ENCODE peak calls at places on chromosomes 11 and 22, in four cellular contexts. One of them, this sample, is unnamed. For H3K36me3, the result is how much of the 10 kb centered on the place peaks cover.

GRCh38 chr11:72738199-72739141 is 13.7 kb downstream of the ARAP1 start:
- DNase-seq in stomach: peak
- DNase-seq in keratinocyte: no peak
- DNase-seq in sigmoid colon: peak
- DNase-seq in this sample: no peak

GRCh38 chr11:82732734-82733443 is 775 bp downstream of the FAM181B start:
- DNase-seq in stomach: no peak
- DNase-seq in keratinocyte: no peak
- DNase-seq in sigmoid colon: no peak
- DNase-seq in this sample: no peak

GRCh38 chr11:66119348-66120133 is 49.5 kb downstream of the PACS1 start:
- DNase-seq in stomach: no peak
- DNase-seq in keratinocyte: no peak
- DNase-seq in sigmoid colon: no peak
- DNase-seq in this sample: peak

GRCh38 chr22:37442537-37442936 is 15.3 kb upstream of the ELFN2 start:
- DNase-seq in stomach: no peak
- DNase-seq in keratinocyte: no peak
- DNase-seq in sigmoid colon: no peak
- DNase-seq in this sample: no peak

GRCh38 chr22:47367993-47368945 is 605.8 kb downstream of the TBC1D22A start:
- DNase-seq in stomach: peak
- DNase-seq in keratinocyte: no peak
- DNase-seq in sigmoid colon: no peak
- DNase-seq in this sample: no peak

GRCh38 chr22:42412744-42413220 is 19.4 kb downstream of the NFAM1 start:
- DNase-seq in stomach: no peak
- DNase-seq in keratinocyte: no peak
- DNase-seq in sigmoid colon: peak
- DNase-seq in this sample: no peak

GRCh38 chr11:22730319-22730718 is 63.9 kb downstream of the GAS2 start:
- DNase-seq in stomach: no peak
- DNase-seq in keratinocyte: no peak
- DNase-seq in sigmoid colon: no peak
- DNase-seq in this sample: no peak

GRCh38 chr11:70082829-70083228 is 4.7 kb downstream of the ANO1 start:
- DNase-seq in stomach: no peak
- DNase-seq in keratinocyte: no peak
- DNase-seq in sigmoid colon: no peak
- DNase-seq in this sample: no peak

GRCh38 chr22:49973018-49973965 is 12.7 kb downstream of the PIM3 start:
- DNase-seq in stomach: no peak
- DNase-seq in keratinocyte: no peak
- DNase-seq in sigmoid colon: no peak
- DNase-seq in this sample: no peak

GRCh38 chr11:45622283-45622682 is 43.1 kb downstream of the CHST1 start:
- DNase-seq in stomach: no peak
- DNase-seq in keratinocyte: no peak
- DNase-seq in sigmoid colon: no peak
- DNase-seq in this sample: no peak

GRCh38 chr11:117625237-117625636 is 171.8 kb downstream of the DSCAML1 start:
- DNase-seq in stomach: no peak
- DNase-seq in keratinocyte: no peak
- DNase-seq in sigmoid colon: peak
- DNase-seq in this sample: no peak

GRCh38 chr11:15599376-15599775 is 484.7 kb downstream of the INSC start:
- DNase-seq in stomach: no peak
- DNase-seq in keratinocyte: no peak
- DNase-seq in sigmoid colon: no peak
- DNase-seq in this sample: no peak

GRCh38 chr11:133966924-133967598 is 10.3 kb upstream of the IGSF9B start:
- DNase-seq in stomach: peak
- DNase-seq in keratinocyte: no peak
- DNase-seq in sigmoid colon: peak
- DNase-seq in this sample: no peak

GRCh38 chr11:36427079-36427478 is 83.0 kb downstream of the TRAF6 start:
- DNase-seq in stomach: no peak
- DNase-seq in keratinocyte: no peak
- DNase-seq in sigmoid colon: no peak
- DNase-seq in this sample: no peak

GRCh38 chr22:50530280-50530856 is 556 bp upstream of the TYMP start:
- DNase-seq in stomach: peak
- DNase-seq in keratinocyte: no peak
- DNase-seq in sigmoid colon: peak
- DNase-seq in this sample: no peak

GRCh38 chr11:69546735-69547370 is 65.4 kb downstream of the LINC01488 start:
- DNase-seq in stomach: no peak
- DNase-seq in keratinocyte: no peak
- DNase-seq in sigmoid colon: peak
- DNase-seq in this sample: no peak

GRCh38 chr11:92738281-92738680 is 231.2 kb upstream of the MTNR1B start:
- DNase-seq in stomach: no peak
- DNase-seq in keratinocyte: no peak
- DNase-seq in sigmoid colon: no peak
- DNase-seq in this sample: no peak

GRCh38 chr11:92739020-92739419 is 230.4 kb upstream of the MTNR1B start:
- DNase-seq in stomach: no peak
- DNase-seq in keratinocyte: no peak
- DNase-seq in sigmoid colon: no peak
- DNase-seq in this sample: peak

GRCh38 chr11:92740251-92740650 is 229.2 kb upstream of the MTNR1B start:
- DNase-seq in stomach: no peak
- DNase-seq in keratinocyte: no peak
- DNase-seq in sigmoid colon: no peak
- DNase-seq in this sample: no peak

GRCh38 chr11:92735039-92735438 is 234.4 kb upstream of the MTNR1B start:
- DNase-seq in stomach: no peak
- DNase-seq in keratinocyte: no peak
- DNase-seq in sigmoid colon: no peak
- DNase-seq in this sample: no peak
- TF ChIP-seq CTCF in stomach: no peak
- TF ChIP-seq CTCF in keratinocyte: peak
- TF ChIP-seq CTCF in sigmoid colon: no peak
- TF ChIP-seq CTCF in this sample: peak

GRCh38 chr22:19593991-19594569 is 69.9 kb upstream of the CLDN5 start:
- DNase-seq in stomach: no peak
- DNase-seq in keratinocyte: no peak
- DNase-seq in sigmoid colon: no peak
- DNase-seq in this sample: no peak

GRCh38 chr22:19595532-19595931 is 71.3 kb upstream of the CLDN5 start:
- DNase-seq in stomach: no peak
- DNase-seq in keratinocyte: no peak
- DNase-seq in sigmoid colon: no peak
- DNase-seq in this sample: no peak

GRCh38 chr22:19591568-19591967 is 67.4 kb upstream of the CLDN5 start:
- DNase-seq in stomach: no peak
- DNase-seq in keratinocyte: no peak
- DNase-seq in sigmoid colon: peak
- DNase-seq in this sample: no peak

GRCh38 chr22:19590696-19591095 is 66.5 kb upstream of the CLDN5 start:
- DNase-seq in stomach: no peak
- DNase-seq in keratinocyte: no peak
- DNase-seq in sigmoid colon: peak
- DNase-seq in this sample: no peak

DNA sequence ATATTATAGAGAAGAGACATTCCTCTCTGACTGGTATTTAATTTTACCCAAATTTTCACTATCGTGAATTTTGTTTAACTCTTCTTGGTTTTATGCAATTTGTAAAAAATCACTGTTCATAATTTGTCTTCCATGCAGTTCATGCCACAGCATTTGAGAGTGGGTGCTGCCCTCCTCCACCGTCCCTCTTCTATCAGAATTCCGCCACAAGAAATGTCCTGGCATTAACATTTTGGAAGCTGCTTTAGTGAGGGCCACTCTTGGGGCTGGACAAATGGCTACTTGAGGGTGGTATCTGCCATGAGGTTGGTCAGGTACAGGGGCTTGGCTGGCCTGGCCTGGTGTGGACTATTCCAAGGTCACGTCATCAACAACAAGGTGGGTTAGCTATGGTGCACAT is 68.3 kb upstream of the CLDN5 start:
- DNase-seq in stomach: no peak
- DNase-seq in keratinocyte: no peak
- DNase-seq in sigmoid colon: peak
- DNase-seq in this sample: no peak
- H3K36me3 ChIP-seq in stomach: under half
- H3K36me3 ChIP-seq in keratinocyte: under half
- H3K36me3 ChIP-seq in sigmoid colon: under half
- H3K36me3 ChIP-seq in this sample: under half

DNA sequence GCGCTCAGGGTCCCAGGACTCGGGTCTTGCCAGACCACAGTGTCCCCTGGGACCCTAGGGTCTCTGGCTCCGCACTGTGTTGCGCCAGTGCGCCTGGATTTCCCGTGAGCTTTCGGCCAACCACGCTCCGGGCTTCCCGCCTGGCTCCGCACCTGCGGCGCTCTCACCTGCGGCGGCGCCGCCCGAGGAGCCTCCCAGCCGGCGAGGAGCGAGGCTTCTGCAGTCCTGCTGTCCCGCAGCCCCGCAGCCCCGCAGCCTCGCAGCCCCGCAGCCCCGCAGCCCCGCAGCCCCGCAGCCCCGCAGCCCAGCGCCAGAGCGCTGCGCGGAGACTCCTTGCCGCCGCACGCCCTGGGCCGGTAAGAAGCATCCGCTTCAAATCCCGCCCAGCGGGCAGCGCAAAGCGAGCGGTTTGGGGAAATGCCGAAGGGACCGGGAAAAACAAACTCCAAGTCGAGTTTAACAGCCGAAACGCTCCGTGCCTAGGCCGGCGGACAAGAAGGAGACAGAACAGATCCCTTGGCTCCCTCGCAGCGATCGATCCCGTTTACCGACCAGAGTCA is 936 bp downstream of the ALX4 start:
- DNase-seq in stomach: no peak
- DNase-seq in keratinocyte: no peak
- DNase-seq in sigmoid colon: no peak
- DNase-seq in this sample: no peak
- H3K4me3 ChIP-seq in stomach: peak
- H3K4me3 ChIP-seq in keratinocyte: peak
- H3K4me3 ChIP-seq in sigmoid colon: no peak
- H3K4me3 ChIP-seq in this sample: peak

GRCh38 chr11:32302826-32303225 is 132.5 kb downstream of the WT1 start:
- DNase-seq in stomach: no peak
- DNase-seq in keratinocyte: peak
- DNase-seq in sigmoid colon: no peak
- DNase-seq in this sample: no peak

DNA sequence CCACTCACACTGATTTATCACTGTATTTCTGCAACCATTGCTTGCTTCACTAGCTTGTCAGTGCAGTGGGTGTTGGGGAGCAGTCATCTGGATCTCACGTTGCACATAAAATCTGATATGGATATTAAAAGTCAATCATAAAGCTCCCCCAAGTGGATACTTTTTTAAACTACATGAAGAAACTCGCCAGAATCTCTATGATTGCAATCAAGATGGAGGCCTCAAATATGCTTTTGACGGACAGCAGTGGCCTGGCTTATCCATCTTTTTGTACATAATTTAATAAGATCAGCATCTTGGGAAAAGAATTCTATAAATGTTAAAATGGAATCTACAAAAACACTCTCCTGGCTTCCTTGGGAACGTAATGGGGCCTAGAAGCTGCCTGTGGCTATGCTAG is 137.7 kb downstream of the WT1 start:
- DNase-seq in stomach: no peak
- DNase-seq in keratinocyte: peak
- DNase-seq in sigmoid colon: no peak
- DNase-seq in this sample: no peak
- TF ChIP-seq CTCF in stomach: no peak
- TF ChIP-seq CTCF in keratinocyte: no peak
- TF ChIP-seq CTCF in sigmoid colon: no peak
- TF ChIP-seq CTCF in this sample: no peak

GRCh38 chr22:46318576-46318975 is 16.9 kb upstream of the TRMU start:
- DNase-seq in stomach: no peak
- DNase-seq in keratinocyte: no peak
- DNase-seq in sigmoid colon: no peak
- DNase-seq in this sample: no peak

GRCh38 chr22:46320166-46320710 is 15.3 kb upstream of the TRMU start:
- DNase-seq in stomach: no peak
- DNase-seq in keratinocyte: no peak
- DNase-seq in sigmoid colon: no peak
- DNase-seq in this sample: no peak

GRCh38 chr22:46317646-46318045 is 17.9 kb upstream of the TRMU start:
- DNase-seq in stomach: no peak
- DNase-seq in keratinocyte: no peak
- DNase-seq in sigmoid colon: no peak
- DNase-seq in this sample: no peak

GRCh38 chr22:46320716-46321386 is 14.7 kb upstream of the TRMU start:
- DNase-seq in stomach: no peak
- DNase-seq in keratinocyte: no peak
- DNase-seq in sigmoid colon: no peak
- DNase-seq in this sample: no peak

DNA sequence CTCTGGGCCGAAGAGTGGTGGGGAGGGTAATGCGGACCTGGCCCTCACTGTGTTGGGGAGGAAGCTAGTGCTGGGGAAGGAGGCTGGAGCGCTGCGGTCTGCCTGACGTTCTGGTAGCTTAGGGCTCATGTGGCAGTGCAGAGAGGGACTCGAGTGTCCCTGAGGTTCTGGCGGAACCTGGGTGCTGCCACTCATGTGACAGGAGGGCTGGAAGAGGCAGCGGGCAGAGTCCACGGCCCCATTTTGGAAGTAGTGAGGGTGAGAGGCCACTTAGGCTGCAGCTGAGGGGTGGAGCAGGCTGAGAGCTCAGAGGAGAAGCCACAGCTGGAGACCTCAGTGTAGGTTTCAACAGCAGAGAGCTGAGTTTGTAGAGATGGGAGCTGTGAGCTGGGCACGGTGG is 16.2 kb upstream of the TRMU start:
- DNase-seq in stomach: no peak
- DNase-seq in keratinocyte: no peak
- DNase-seq in sigmoid colon: no peak
- DNase-seq in this sample: no peak
- H3K36me3 ChIP-seq in stomach: under half
- H3K36me3 ChIP-seq in keratinocyte: under half
- H3K36me3 ChIP-seq in sigmoid colon: under half
- H3K36me3 ChIP-seq in this sample: under half

DNA sequence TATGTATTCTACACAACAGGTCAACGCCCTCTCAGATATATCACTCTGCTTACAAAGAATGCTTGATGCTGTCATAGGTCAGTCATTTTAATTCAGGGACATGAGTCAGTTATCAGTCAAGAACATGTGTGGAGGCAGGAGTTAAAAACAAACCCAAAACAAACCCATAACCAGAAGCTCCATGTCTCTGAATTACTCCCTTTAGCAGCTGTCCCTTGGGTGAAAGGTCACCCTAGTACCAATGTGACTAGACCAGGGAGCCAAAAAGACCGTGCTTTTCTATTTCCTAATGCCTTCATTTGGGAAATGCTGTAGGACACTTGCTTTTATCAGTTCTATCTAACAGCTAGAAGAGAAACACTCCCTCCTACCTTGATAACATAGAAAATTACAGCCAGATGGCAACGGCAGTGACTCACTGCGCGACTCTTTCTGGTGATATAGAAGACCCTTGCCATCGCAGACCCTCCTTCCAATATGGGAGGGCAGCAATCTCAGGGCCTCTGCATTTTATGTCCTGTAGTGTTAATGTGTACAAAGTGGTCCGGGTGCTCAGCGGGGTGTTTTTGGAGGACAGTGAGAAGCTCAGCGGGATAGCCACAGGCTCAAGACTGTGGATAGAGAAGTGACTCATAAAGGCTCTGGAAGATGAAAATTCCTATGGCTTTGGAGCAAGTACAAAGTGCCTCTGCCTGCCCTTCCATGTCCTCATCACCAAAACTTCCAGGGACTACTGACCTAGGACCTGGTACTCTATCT is 24.8 kb downstream of the APOL5 start:
- DNase-seq in stomach: no peak
- DNase-seq in keratinocyte: no peak
- DNase-seq in sigmoid colon: no peak
- DNase-seq in this sample: peak
- H3K4me3 ChIP-seq in stomach: no peak
- H3K4me3 ChIP-seq in keratinocyte: no peak
- H3K4me3 ChIP-seq in sigmoid colon: no peak
- H3K4me3 ChIP-seq in this sample: no peak

This sample was measured in BJ.